ENCODE peak calls at places on chromosome 18, in five cellular contexts. F is activated B cell treated with CpG ODN at 0.5 μM for 24 hours, O is astrocyte, T is HFFc6, L is epithelial cell of esophagus. I is an unnamed sample.
A peak's percentile ranks its signal among the peaks of the same experiment; 100 is the strongest.

GRCh38 chr18:2826581-2826980 is 20.2 kb upstream of the EMILIN2 start:
- DNase-seq in F (no peak), O (no peak), T (no peak), L (no peak), I (no peak)

GRCh38 chr18:58884694-58885093 is 20.0 kb downstream of the ZNF532 start:
- DNase-seq in F (no peak), O (no peak), T (peak; percentile 23), L (no peak), I (no peak)

GRCh38 chr18:1914489-1914888 is 656.8 kb downstream of the METTL4 start:
- DNase-seq in F (no peak), O (no peak), T (no peak), L (peak; percentile 69), I (no peak)

GRCh38 chr18:44602845-44603244 is 77.8 kb upstream of the SETBP1 start:
- DNase-seq in F (no peak), O (no peak), T (peak; percentile 24), L (peak; percentile 94), I (no peak)

GRCh38 chr18:26540041-26540628 is 8.2 kb downstream of the KCTD1 start:
- DNase-seq in F (no peak), O (peak; percentile 63), T (peak; percentile 68), L (peak; percentile 84), I (no peak)

GRCh38 chr18:12003894-12004293 is 22.6 kb downstream of the IMPA2 start:
- DNase-seq in F (no peak), O (no peak), T (no peak), L (no peak), I (no peak)

GRCh38 chr18:55420665-55420964 is 167.4 kb downstream of the TCF4 start:
- DNase-seq in F (no peak), O (no peak), T (no peak), L (peak; percentile 9), I (no peak)

GRCh38 chr18:6645246-6645645 is 84.3 kb upstream of the ARHGAP28 start:
- DNase-seq in F (no peak), O (no peak), T (no peak), L (no peak), I (no peak)

GRCh38 chr18:73975266-73975665 is 172.4 kb downstream of the FBXO15 start:
- DNase-seq in F (no peak), O (peak; percentile 84), T (no peak), L (no peak), I (no peak)

GRCh38 chr18:76565238-76566173 is 70.5 kb upstream of the ZNF516 start:
- DNase-seq in F (no peak), O (peak; percentile 92), T (peak; percentile 90), L (peak; percentile 96), I (peak; percentile 43)

DNA sequence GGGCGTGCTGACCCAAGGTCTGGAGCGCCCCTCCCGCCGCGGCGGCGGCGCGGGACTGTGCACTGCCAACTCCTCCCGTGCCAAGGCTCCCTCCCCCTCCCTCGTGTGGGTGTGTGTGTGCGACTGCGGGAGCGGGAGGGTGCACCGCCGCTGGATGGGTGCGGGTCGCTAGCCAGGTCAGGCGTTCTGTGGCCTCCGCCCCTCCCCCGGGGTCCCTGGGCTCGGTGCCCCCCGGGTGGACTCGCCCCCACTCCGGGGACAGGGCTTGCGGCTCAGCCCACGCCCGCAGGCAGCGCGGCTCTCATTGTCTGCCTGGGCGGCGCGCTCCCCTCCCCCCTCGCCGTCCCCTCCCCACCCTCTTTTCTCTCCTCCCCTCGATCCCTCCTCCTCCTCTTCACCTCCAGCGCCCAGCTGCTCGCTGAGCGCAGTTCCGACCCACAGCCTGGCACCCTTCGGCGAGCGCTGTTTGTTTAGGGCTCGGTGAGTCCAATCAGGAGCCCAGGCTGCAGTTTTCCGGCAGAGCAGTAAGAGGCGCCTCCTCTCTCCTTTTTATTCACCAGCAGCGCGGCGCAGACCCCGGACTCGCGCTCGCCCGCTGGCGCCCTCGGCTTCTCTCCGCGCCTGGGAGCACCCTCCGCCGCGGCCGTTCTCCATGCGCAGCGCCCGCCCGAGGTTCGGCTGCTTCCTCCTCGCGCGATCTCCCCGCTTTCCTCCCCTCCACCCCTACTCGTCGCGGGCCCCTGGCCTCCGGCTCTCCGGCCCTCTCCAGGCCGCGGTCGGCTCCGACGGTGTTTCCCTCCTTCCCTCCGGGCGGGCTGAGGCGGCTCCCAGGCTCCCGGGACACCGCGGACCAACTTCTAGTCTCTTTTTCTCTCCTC is at the start of gene GATA6:
- DNase-seq in F (no peak), O (peak; percentile 90), T (peak; percentile 63), L (peak; percentile 88), I (peak; percentile 70)
- TF ChIP-seq CTCF in F (no peak), O (peak; percentile 22), T (peak; percentile 61), L (peak; percentile 49), I (no peak)

DNA sequence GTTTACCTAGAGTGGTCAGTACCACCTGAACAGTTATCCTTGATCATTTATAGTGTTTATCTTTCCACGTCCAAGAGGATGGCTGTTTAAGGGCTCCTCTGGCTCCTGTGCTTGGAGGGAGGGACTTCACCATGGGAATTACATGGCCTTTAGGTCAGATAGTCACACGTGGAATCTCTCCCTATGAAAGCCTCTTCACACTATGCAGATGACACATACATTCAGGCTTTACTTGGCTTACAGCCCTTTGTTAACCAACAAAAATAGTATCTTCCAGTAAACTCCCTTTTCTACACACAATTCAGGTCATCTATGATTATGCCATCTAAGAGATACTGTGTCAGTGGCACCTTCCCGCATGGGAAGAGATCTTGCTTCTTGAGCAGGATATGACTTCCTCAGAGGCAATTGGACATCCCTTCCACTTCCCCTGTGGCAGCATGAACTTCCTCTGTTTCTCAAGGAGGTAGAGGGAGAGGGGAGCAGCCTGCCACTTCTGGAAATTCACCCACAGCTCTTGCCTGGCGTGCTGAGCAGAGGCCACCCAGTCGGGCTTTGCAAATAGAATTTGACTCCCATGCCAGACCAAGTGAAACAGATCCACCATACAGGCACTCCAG is 53.5 kb downstream of the COLEC12 start:
- DNase-seq in F (no peak), O (no peak), T (no peak), L (no peak), I (no peak)
- TF ChIP-seq CTCF in F (no peak), O (no peak), T (no peak), L (no peak), I (no peak)

DNA sequence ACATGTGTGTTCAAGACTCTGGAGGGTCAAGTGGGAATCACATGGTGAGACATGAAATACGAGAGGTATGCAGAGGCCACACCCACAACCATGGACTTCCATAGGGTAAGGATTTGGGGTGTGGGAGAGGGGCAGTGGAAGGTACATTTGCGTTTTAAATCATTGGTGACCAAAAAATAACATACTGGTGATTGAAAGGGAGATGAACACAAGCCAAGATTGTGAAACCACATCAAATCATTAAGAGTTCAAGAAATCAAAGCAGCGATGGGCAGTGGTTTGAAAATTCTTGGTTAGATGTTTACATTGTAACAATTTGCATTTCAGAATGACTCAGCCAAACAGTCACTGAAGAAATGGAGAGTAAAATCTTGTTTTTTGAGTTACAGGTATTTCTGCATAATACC is 1.9 kb upstream of the CABYR start:
- DNase-seq in F (no peak), O (peak; percentile 34), T (no peak), L (peak; percentile 56), I (no peak)
- TF ChIP-seq CTCF in F (no peak), O (no peak), T (no peak), L (no peak), I (no peak)

DNA sequence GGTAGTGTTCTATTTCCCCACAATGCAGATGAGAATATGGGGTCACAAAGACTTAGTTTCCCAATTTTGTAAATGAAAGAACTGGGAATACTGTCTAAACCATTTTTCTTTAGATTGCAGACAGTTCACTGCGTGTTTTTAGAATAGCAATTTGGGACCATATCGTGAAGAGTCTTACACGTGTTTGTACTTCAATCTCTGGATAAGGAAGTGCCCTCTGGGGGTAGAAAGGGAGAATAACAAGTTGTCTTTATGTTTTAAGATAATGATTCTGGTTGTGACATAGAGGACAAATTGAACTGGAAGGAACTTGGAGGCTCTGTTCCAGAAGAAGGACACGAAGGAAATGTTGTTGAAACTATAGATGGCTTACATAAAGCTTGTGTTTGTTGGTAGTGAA is 457.7 kb downstream of the CBLN2 start:
- DNase-seq in F (no peak), O (peak; percentile 4), T (no peak), L (peak; percentile 51), I (no peak)
- TF ChIP-seq CTCF in F (no peak), O (peak; percentile 44), T (peak; percentile 32), L (peak; percentile 57), I (peak; percentile 53)

GRCh38 chr18:49166327-49166726 is 215.6 kb upstream of the SMAD7 start:
- DNase-seq in F (no peak), O (no peak), T (no peak), L (no peak), I (no peak)

GRCh38 chr18:49161627-49162026 is 210.9 kb upstream of the SMAD7 start:
- DNase-seq in F (no peak), O (peak; percentile 89), T (peak; percentile 64), L (no peak), I (no peak)

GRCh38 chr18:49164738-49165137 is 214.0 kb upstream of the SMAD7 start:
- DNase-seq in F (no peak), O (no peak), T (no peak), L (no peak), I (no peak)

GRCh38 chr18:49160075-49160930 is 209.5 kb upstream of the SMAD7 start:
- DNase-seq in F (no peak), O (peak; percentile 54), T (no peak), L (no peak), I (no peak)

GRCh38 chr18:49162226-49162848 is 211.6 kb upstream of the SMAD7 start:
- DNase-seq in F (no peak), O (no peak), T (no peak), L (no peak), I (no peak)
- TF ChIP-seq CTCF in F (no peak), O (no peak), T (no peak), L (no peak), I (no peak)

GRCh38 chr18:32677578-32677977 is 95.2 kb downstream of the KLHL14 start:
- DNase-seq in F (no peak), O (no peak), T (no peak), L (no peak), I (no peak)

GRCh38 chr18:32684940-32685339 is 87.9 kb downstream of the KLHL14 start:
- DNase-seq in F (no peak), O (no peak), T (no peak), L (no peak), I (no peak)

GRCh38 chr18:32688821-32689220 is 84.0 kb downstream of the KLHL14 start:
- DNase-seq in F (no peak), O (no peak), T (no peak), L (peak; percentile 63), I (no peak)

GRCh38 chr18:32683044-32683443 is 89.8 kb downstream of the KLHL14 start:
- DNase-seq in F (no peak), O (no peak), T (no peak), L (no peak), I (no peak)
- TF ChIP-seq CTCF in F (no peak), O (no peak), T (no peak), L (no peak), I (no peak)

DNA sequence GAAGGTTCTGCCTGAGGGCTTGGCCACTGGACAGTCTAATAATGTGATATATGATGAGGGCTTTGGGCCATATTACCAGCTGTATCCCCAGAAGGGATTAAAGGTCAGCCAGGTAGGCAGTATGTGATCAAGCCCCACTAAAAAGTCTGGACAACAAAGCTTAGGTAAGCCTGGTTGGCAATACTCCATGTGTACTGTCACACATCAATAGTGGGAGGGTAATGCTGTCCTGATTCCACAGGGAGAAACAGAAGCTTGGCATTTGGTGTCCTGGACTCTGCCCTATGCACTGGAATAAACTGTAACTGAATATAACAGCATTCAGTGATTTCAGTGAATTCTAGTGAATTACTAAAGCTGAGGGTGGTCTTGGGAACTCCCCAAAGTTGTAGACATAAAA is 113.0 kb downstream of the PIGN start:
- DNase-seq in F (no peak), O (no peak), T (no peak), L (no peak), I (no peak)
- TF ChIP-seq CTCF in F (no peak), O (no peak), T (no peak), L (no peak), I (no peak)